ENCODE peak calls at places on chromosomes 1 and 21, in seven cellular contexts. One of them, this sample, is unnamed.

GRCh38 chr21:25341981-25342380 is 265.3 kb downstream of the MRPL39 start:
- DNase-seq in bronchial epithelial cell: no peak
- DNase-seq in K562: no peak
- DNase-seq in GM20000: no peak
- DNase-seq in GM23338: no peak
- DNase-seq in MM.1S: no peak
- DNase-seq in AG04450: no peak
- DNase-seq in this sample: no peak

GRCh38 chr1:223652436-223652901 is 13.0 kb downstream of the CAPN8 start:
- DNase-seq in bronchial epithelial cell: peak
- DNase-seq in K562: no peak
- DNase-seq in GM20000: no peak
- DNase-seq in GM23338: peak
- DNase-seq in MM.1S: no peak
- DNase-seq in AG04450: no peak
- DNase-seq in this sample: no peak

GRCh38 chr1:38352869-38353268 is 306.3 kb upstream of the POU3F1 start:
- DNase-seq in bronchial epithelial cell: no peak
- DNase-seq in K562: no peak
- DNase-seq in GM20000: no peak
- DNase-seq in GM23338: no peak
- DNase-seq in MM.1S: no peak
- DNase-seq in AG04450: no peak
- DNase-seq in this sample: no peak

GRCh38 chr1:41420351-41420750 is 59.1 kb downstream of the FOXO6 start:
- DNase-seq in bronchial epithelial cell: no peak
- DNase-seq in K562: no peak
- DNase-seq in GM20000: no peak
- DNase-seq in GM23338: no peak
- DNase-seq in MM.1S: no peak
- DNase-seq in AG04450: no peak
- DNase-seq in this sample: no peak

GRCh38 chr21:21463456-21463855 is 465.2 kb downstream of the NCAM2 start:
- DNase-seq in bronchial epithelial cell: no peak
- DNase-seq in K562: no peak
- DNase-seq in GM20000: no peak
- DNase-seq in GM23338: peak
- DNase-seq in MM.1S: peak
- DNase-seq in AG04450: no peak
- DNase-seq in this sample: no peak

GRCh38 chr1:118101445-118101844 is 83.6 kb downstream of the SPAG17 start:
- DNase-seq in bronchial epithelial cell: no peak
- DNase-seq in K562: no peak
- DNase-seq in GM20000: no peak
- DNase-seq in GM23338: no peak
- DNase-seq in MM.1S: no peak
- DNase-seq in AG04450: no peak
- DNase-seq in this sample: no peak

GRCh38 chr1:53646732-53647131 is 92.2 kb downstream of the GLIS1 start:
- DNase-seq in bronchial epithelial cell: no peak
- DNase-seq in K562: no peak
- DNase-seq in GM20000: no peak
- DNase-seq in GM23338: no peak
- DNase-seq in MM.1S: no peak
- DNase-seq in AG04450: no peak
- DNase-seq in this sample: no peak

GRCh38 chr1:156821801-156822200 is 5.2 kb upstream of the SH2D2A start:
- DNase-seq in bronchial epithelial cell: peak
- DNase-seq in K562: no peak
- DNase-seq in GM20000: no peak
- DNase-seq in GM23338: no peak
- DNase-seq in MM.1S: no peak
- DNase-seq in AG04450: no peak
- DNase-seq in this sample: no peak

GRCh38 chr1:119279441-119280415 is 88.9 kb upstream of the HAO2 start:
- DNase-seq in bronchial epithelial cell: peak
- DNase-seq in K562: no peak
- DNase-seq in GM20000: no peak
- DNase-seq in GM23338: no peak
- DNase-seq in MM.1S: no peak
- DNase-seq in AG04450: no peak
- DNase-seq in this sample: no peak

GRCh38 chr1:181479137-181479745 is 4.1 kb upstream of the CACNA1E start:
- DNase-seq in bronchial epithelial cell: peak
- DNase-seq in K562: peak
- DNase-seq in GM20000: peak
- DNase-seq in GM23338: peak
- DNase-seq in MM.1S: peak
- DNase-seq in AG04450: peak
- DNase-seq in this sample: peak

GRCh38 chr1:118973536-118974160 is 14.5 kb downstream of the TBX15 start:
- DNase-seq in bronchial epithelial cell: no peak
- DNase-seq in K562: no peak
- DNase-seq in GM20000: no peak
- DNase-seq in GM23338: no peak
- DNase-seq in MM.1S: no peak
- DNase-seq in AG04450: no peak
- DNase-seq in this sample: no peak

DNA sequence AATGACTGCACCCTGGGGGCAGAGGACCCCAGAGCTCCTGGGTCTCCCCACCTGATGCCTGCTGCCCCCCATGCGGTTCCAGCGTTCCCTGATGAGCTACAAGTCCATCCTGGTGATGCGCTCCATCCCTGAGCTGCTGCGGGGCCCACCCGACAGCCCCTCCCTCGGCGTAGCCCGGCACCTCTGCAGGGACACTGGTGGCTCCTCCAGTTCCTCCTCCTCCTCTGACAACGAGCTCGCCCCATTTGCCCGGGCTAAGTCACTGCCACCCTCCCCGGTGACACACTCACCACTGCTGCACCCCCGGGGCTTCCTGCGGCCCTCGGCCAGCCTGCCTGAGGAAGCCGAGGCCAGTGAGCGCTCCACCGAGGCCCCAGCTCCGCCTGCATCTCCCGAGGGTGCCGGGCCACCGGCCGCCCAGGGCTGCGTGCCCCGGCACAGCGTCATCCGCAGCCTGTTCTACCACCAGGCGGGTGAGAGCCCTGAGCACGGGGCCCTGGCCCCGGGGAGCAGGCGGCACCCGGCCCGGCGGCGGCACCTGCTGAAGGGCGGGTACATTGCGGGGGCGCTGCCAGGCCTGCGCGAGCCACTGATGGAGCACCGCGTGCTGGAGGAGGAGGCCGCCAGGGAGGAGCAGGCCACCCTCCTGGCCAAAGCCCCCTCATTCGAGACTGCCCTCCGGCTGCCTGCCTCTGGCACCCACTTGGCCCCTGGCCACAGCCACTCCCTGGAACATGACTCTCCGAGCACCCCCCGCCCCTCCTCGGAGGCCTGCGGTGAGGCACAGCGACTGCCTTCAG is 35.5 kb downstream of the TRIM11 start:
- DNase-seq in bronchial epithelial cell: no peak
- DNase-seq in K562: no peak
- DNase-seq in GM20000: no peak
- DNase-seq in GM23338: no peak
- DNase-seq in MM.1S: no peak
- DNase-seq in AG04450: no peak
- DNase-seq in this sample: no peak
- TF ChIP-seq CTCF in bronchial epithelial cell: no peak
- TF ChIP-seq CTCF in K562: no peak
- TF ChIP-seq CTCF in GM20000: no peak
- TF ChIP-seq CTCF in GM23338: no peak
- TF ChIP-seq CTCF in MM.1S: no peak
- TF ChIP-seq CTCF in AG04450: no peak
- TF ChIP-seq CTCF in this sample: no peak

GRCh38 chr1:36855699-36856098 is 178.6 kb downstream of the GRIK3 start:
- DNase-seq in bronchial epithelial cell: no peak
- DNase-seq in K562: no peak
- DNase-seq in GM20000: no peak
- DNase-seq in GM23338: no peak
- DNase-seq in MM.1S: no peak
- DNase-seq in AG04450: no peak
- DNase-seq in this sample: no peak
- TF ChIP-seq CTCF in bronchial epithelial cell: no peak
- TF ChIP-seq CTCF in K562: no peak
- TF ChIP-seq CTCF in GM20000: no peak
- TF ChIP-seq CTCF in GM23338: no peak
- TF ChIP-seq CTCF in MM.1S: no peak
- TF ChIP-seq CTCF in AG04450: no peak
- TF ChIP-seq CTCF in this sample: no peak

GRCh38 chr21:46210378-46211136 is 18.0 kb downstream of the LSS start:
- DNase-seq in bronchial epithelial cell: no peak
- DNase-seq in K562: no peak
- DNase-seq in GM20000: no peak
- DNase-seq in GM23338: peak
- DNase-seq in MM.1S: no peak
- DNase-seq in AG04450: no peak
- DNase-seq in this sample: no peak
- TF ChIP-seq CTCF in bronchial epithelial cell: no peak
- TF ChIP-seq CTCF in K562: peak
- TF ChIP-seq CTCF in GM20000: no peak
- TF ChIP-seq CTCF in GM23338: no peak
- TF ChIP-seq CTCF in MM.1S: no peak
- TF ChIP-seq CTCF in AG04450: no peak
- TF ChIP-seq CTCF in this sample: peak

GRCh38 chr1:179287456-179287855 is 6.1 kb upstream of the SOAT1 start:
- DNase-seq in bronchial epithelial cell: no peak
- DNase-seq in K562: no peak
- DNase-seq in GM20000: no peak
- DNase-seq in GM23338: no peak
- DNase-seq in MM.1S: no peak
- DNase-seq in AG04450: no peak
- DNase-seq in this sample: no peak
- TF ChIP-seq CTCF in bronchial epithelial cell: no peak
- TF ChIP-seq CTCF in K562: no peak
- TF ChIP-seq CTCF in GM20000: no peak
- TF ChIP-seq CTCF in GM23338: no peak
- TF ChIP-seq CTCF in MM.1S: no peak
- TF ChIP-seq CTCF in AG04450: no peak
- TF ChIP-seq CTCF in this sample: no peak

GRCh38 chr1:27391511-27392095 is 819 bp upstream of the GPR3 start:
- DNase-seq in bronchial epithelial cell: peak
- DNase-seq in K562: peak
- DNase-seq in GM20000: peak
- DNase-seq in GM23338: peak
- DNase-seq in MM.1S: no peak
- DNase-seq in AG04450: no peak
- DNase-seq in this sample: no peak

GRCh38 chr1:27394282-27394658 is 1.8 kb downstream of the GPR3 start:
- DNase-seq in bronchial epithelial cell: no peak
- DNase-seq in K562: no peak
- DNase-seq in GM20000: peak
- DNase-seq in GM23338: no peak
- DNase-seq in MM.1S: no peak
- DNase-seq in AG04450: no peak
- DNase-seq in this sample: peak

GRCh38 chr1:27393641-27394281 is 1.3 kb downstream of the GPR3 start:
- DNase-seq in bronchial epithelial cell: no peak
- DNase-seq in K562: no peak
- DNase-seq in GM20000: peak
- DNase-seq in GM23338: no peak
- DNase-seq in MM.1S: no peak
- DNase-seq in AG04450: no peak
- DNase-seq in this sample: peak

GRCh38 chr1:27392096-27392777 is at the start of gene GPR3:
- DNase-seq in bronchial epithelial cell: peak
- DNase-seq in K562: peak
- DNase-seq in GM20000: peak
- DNase-seq in GM23338: peak
- DNase-seq in MM.1S: peak
- DNase-seq in AG04450: peak
- DNase-seq in this sample: peak

DNA sequence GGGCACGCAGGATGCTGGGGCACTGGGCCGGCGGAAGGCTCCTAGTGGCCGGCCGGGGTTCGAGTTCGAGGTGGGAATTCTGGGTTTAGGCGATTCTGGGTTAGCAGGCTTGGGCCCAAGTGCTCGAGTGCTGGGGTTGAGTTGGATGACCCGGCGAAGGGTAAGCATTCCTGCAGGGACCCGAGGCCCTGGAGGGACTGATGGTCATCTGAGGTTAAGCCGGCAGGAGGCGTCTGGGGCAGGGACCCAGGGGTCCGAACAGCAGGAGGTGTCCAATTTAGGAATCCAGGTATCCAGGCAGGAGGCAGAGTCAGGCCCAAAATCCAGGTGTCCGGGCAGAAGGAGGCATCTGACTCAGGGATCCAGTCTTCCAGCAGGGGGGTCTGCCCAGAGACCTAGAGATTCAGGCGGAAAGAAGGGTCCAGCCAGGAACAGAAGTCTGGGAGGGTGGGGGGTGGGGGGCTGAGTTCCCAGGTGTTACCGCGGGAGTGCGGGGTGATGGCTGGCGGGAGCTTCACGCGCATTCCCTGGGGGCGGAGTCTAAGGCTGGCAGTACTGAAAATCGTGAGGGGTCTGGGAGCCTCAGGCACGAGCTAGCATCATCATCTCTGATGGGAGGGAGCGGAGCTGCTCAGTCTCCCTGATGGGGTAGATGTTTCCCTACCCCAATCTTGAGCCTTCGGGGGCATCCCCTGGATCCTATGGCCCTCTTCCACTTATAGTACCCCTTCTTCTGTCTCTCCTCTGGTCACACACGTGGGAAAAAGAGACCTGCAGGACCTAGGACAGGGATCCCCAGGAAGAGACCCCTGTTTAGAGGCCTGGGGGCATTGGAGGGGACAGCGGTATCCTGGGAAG is 585 bp downstream of the GPR3 start:
- DNase-seq in bronchial epithelial cell: no peak
- DNase-seq in K562: peak
- DNase-seq in GM20000: peak
- DNase-seq in GM23338: peak
- DNase-seq in MM.1S: no peak
- DNase-seq in AG04450: no peak
- DNase-seq in this sample: peak
- TF ChIP-seq CTCF in bronchial epithelial cell: peak
- TF ChIP-seq CTCF in K562: peak
- TF ChIP-seq CTCF in GM20000: no peak
- TF ChIP-seq CTCF in GM23338: peak
- TF ChIP-seq CTCF in MM.1S: peak
- TF ChIP-seq CTCF in AG04450: peak
- TF ChIP-seq CTCF in this sample: peak

DNA sequence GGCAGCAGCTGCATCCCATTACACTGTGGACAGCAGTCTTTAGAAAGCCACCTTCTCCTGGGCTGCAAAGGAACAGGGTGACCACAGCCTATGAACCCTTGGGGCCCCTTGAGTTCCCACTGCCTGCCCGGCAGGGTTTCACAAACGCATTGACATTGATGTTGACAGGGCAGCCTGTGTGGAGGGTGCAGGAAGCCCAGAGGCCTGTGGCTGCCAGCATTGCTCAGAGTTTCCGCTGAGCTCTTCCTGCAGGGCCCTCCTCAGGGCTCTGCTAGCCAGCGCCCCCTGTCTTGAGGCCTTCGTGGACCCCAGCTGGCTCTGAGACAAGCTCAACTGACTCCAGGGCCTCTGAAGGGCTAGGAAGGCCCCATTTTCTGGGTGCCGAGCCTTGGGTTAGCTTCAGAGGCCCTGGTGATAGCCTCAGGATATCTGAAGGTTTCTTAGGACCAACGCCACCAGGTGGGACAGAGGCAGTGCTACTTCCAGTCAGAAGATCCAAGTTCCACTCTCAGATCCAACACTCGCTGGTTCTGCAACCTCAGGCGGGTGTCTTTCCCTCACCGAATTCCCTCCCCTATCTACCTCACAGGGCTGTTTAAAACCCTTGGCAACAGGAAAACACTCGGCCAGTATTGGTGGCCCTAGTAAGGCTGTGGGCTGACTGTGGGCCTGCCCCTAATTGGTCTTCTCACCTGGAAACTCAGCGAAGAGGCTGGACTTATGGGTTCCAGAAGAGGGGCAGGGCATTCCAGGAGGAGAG is 27.2 kb upstream of the EPS8L3 start:
- DNase-seq in bronchial epithelial cell: no peak
- DNase-seq in K562: peak
- DNase-seq in GM20000: peak
- DNase-seq in GM23338: peak
- DNase-seq in MM.1S: no peak
- DNase-seq in AG04450: no peak
- DNase-seq in this sample: peak
- TF ChIP-seq CTCF in bronchial epithelial cell: no peak
- TF ChIP-seq CTCF in K562: peak
- TF ChIP-seq CTCF in GM20000: peak
- TF ChIP-seq CTCF in GM23338: peak
- TF ChIP-seq CTCF in MM.1S: no peak
- TF ChIP-seq CTCF in AG04450: peak
- TF ChIP-seq CTCF in this sample: peak